ENCODE peak calls at places on chromosomes 11 and 22, in five cellular contexts. I, N, Y, Z and D are unnamed samples.

GRCh38 chr11:74543991-74544390 is 48.4 kb upstream of the POLD3 start:
- DNase-seq in I (no peak), N (peak; percentile 32), Y (no peak), Z (no peak), D (no peak)

GRCh38 chr11:7545611-7546010 is 31.8 kb downstream of the PPFIBP2 start:
- DNase-seq in I (no peak), N (no peak), Y (no peak), Z (no peak), D (no peak)

GRCh38 chr22:22085702-22086500 is 103.3 kb upstream of the TOP3B start:
- DNase-seq in I (no peak), N (no peak), Y (no peak), Z (no peak), D (peak; percentile 15)

GRCh38 chr22:17313591-17313990 is 55.7 kb upstream of the CECR2 start:
- DNase-seq in I (no peak), N (no peak), Y (no peak), Z (no peak), D (no peak)

GRCh38 chr11:8277691-8278090 is 14.0 kb upstream of the LMO1 start:
- DNase-seq in I (no peak), N (no peak), Y (no peak), Z (no peak), D (no peak)

GRCh38 chr11:113338730-113339129 is 24.3 kb downstream of the TTC12 start:
- DNase-seq in I (no peak), N (no peak), Y (no peak), Z (no peak), D (no peak)

GRCh38 chr11:82738116-82738515 is 4.5 kb upstream of the FAM181B start:
- DNase-seq in I (no peak), N (no peak), Y (no peak), Z (no peak), D (no peak)

GRCh38 chr11:29127456-29127855 is 889.4 kb downstream of the KCNA4 start:
- DNase-seq in I (no peak), N (no peak), Y (no peak), Z (no peak), D (no peak)

GRCh38 chr11:124538019-124538418 is 5.4 kb downstream of the OR8B12 start:
- DNase-seq in I (no peak), N (peak; percentile 26), Y (no peak), Z (no peak), D (no peak)
- H3K4me3 ChIP-seq in I (no peak overlapping the region), N (no peak overlapping the region), Y (no peak overlapping the region), Z (no peak overlapping the region), D (no peak overlapping the region)

DNA sequence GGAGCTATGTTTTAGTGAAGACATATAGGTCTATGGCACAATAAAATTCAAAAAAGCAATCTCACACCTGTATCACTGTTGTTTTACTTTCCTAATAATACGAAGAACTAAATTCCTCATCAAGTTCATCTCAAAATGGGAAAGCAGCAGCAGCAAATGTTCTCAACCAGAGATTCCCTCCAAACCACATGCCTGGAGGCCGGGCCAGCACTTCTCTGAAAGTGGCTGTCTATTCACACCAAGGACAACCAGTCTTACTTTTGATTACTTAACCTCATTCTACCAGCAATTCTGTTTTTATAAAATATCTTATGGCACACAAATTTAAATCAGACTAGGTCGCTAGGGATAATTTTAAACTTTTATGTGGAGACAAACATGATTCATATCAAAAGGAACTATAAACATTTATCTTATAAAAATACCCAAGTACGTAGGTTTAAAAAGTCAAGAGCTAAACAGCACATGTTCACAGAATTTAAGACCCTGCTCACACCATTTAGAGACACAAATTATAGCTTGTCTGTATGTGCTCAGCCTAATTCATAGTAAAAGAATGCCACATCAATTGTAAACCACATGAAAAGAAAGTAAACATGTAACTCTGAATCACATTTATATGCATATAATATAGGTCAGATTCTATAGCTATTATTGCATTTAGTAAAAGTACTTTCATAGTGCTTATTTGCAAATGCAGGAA is 46.1 kb downstream of the RRAS2 start:
- DNase-seq in I (no peak), N (no peak), Y (no peak), Z (no peak), D (no peak)
- TF ChIP-seq MAX in I (no peak), N (no peak), Y (no peak), Z (no peak), D (no peak)

GRCh38 chr11:63837027-63837688 is 1.8 kb upstream of the MARK2 start:
- DNase-seq in I (peak; percentile 77), N (peak; percentile 79), Y (no peak), Z (no peak), D (peak; percentile 68)
- H3K4me3 ChIP-seq in I (peak overlapping the region; percentile 96), N (no peak overlapping the region), Y (no peak overlapping the region), Z (no peak overlapping the region), D (no peak overlapping the region)

GRCh38 chr11:66288138-66288865 is 641 bp downstream of the YIF1A start:
- DNase-seq in I (peak; percentile 39), N (no peak), Y (no peak), Z (no peak), D (no peak)
- TF ChIP-seq MAX in I (no peak), N (no peak), Y (no peak), Z (no peak), D (no peak)

GRCh38 chr11:125517116-125517804 is 21.2 kb upstream of the FEZ1 start:
- DNase-seq in I (no peak), N (peak; percentile 24), Y (peak; percentile 76), Z (no peak), D (no peak)
- H3K4me3 ChIP-seq in I (no peak overlapping the region), N (no peak overlapping the region), Y (peak overlapping the region; percentile 12), Z (no peak overlapping the region), D (no peak overlapping the region)